ENCODE peak calls at places on chromosomes 3 and 15, in nine cellular contexts. One of them, this sample, is unnamed.
A peak's percentile ranks its signal among the peaks of the same experiment; 100 is the strongest.

GRCh38 chr3:64291956-64292355 is 66.7 kb upstream of the PRICKLE2 start:
- DNase-seq in neural crest cell: no peak
- DNase-seq in activated CD4-positive, alpha-beta T cell treated with anti-CD3 and anti-CD28 coated beads, Interleukin-2, amount 50 U/mL, for 24 hours: no peak
- DNase-seq in left cardiac atrium: no peak
- DNase-seq in caudate nucleus: no peak
- DNase-seq in NCI-H446: no peak
- DNase-seq in effector memory CD4-positive, alpha-beta T cell: no peak
- DNase-seq in testis: no peak
- DNase-seq in iris pigment epithelial cell: peak; percentile 93
- DNase-seq in this sample: no peak

GRCh38 chr15:37372064-37372463 is 271.7 kb upstream of the MEIS2 start:
- DNase-seq in neural crest cell: no peak
- DNase-seq in activated CD4-positive, alpha-beta T cell treated with anti-CD3 and anti-CD28 coated beads, Interleukin-2, amount 50 U/mL, for 24 hours: no peak
- DNase-seq in left cardiac atrium: no peak
- DNase-seq in caudate nucleus: no peak
- DNase-seq in NCI-H446: no peak
- DNase-seq in effector memory CD4-positive, alpha-beta T cell: no peak
- DNase-seq in testis: no peak
- DNase-seq in iris pigment epithelial cell: no peak
- DNase-seq in this sample: no peak

GRCh38 chr15:82040395-82040794 is 5.4 kb downstream of the MEX3B start:
- DNase-seq in neural crest cell: no peak
- DNase-seq in activated CD4-positive, alpha-beta T cell treated with anti-CD3 and anti-CD28 coated beads, Interleukin-2, amount 50 U/mL, for 24 hours: no peak
- DNase-seq in left cardiac atrium: no peak
- DNase-seq in caudate nucleus: no peak
- DNase-seq in NCI-H446: no peak
- DNase-seq in effector memory CD4-positive, alpha-beta T cell: no peak
- DNase-seq in testis: peak; percentile 66
- DNase-seq in iris pigment epithelial cell: no peak
- DNase-seq in this sample: no peak

GRCh38 chr15:39580630-39581500 is at the start of gene THBS1:
- DNase-seq in neural crest cell: peak; percentile 68
- DNase-seq in activated CD4-positive, alpha-beta T cell treated with anti-CD3 and anti-CD28 coated beads, Interleukin-2, amount 50 U/mL, for 24 hours: no peak
- DNase-seq in left cardiac atrium: peak; percentile 96
- DNase-seq in caudate nucleus: no peak
- DNase-seq in NCI-H446: no peak
- DNase-seq in effector memory CD4-positive, alpha-beta T cell: peak; percentile 14
- DNase-seq in testis: peak; percentile 67
- DNase-seq in iris pigment epithelial cell: peak; percentile 92
- DNase-seq in this sample: peak; percentile 24

GRCh38 chr3:104521606-104522336 is 844.9 kb upstream of the ALCAM start:
- DNase-seq in neural crest cell: no peak
- DNase-seq in activated CD4-positive, alpha-beta T cell treated with anti-CD3 and anti-CD28 coated beads, Interleukin-2, amount 50 U/mL, for 24 hours: no peak
- DNase-seq in left cardiac atrium: no peak
- DNase-seq in caudate nucleus: no peak
- DNase-seq in NCI-H446: no peak
- DNase-seq in effector memory CD4-positive, alpha-beta T cell: no peak
- DNase-seq in testis: no peak
- DNase-seq in iris pigment epithelial cell: no peak
- DNase-seq in this sample: peak; percentile 79

GRCh38 chr3:61250784-61251173 is 473 bp downstream of the FHIT start:
- DNase-seq in neural crest cell: peak; percentile 2
- DNase-seq in activated CD4-positive, alpha-beta T cell treated with anti-CD3 and anti-CD28 coated beads, Interleukin-2, amount 50 U/mL, for 24 hours: no peak
- DNase-seq in left cardiac atrium: peak; percentile 36
- DNase-seq in caudate nucleus: no peak
- DNase-seq in NCI-H446: no peak
- DNase-seq in effector memory CD4-positive, alpha-beta T cell: no peak
- DNase-seq in testis: peak; percentile 68
- DNase-seq in iris pigment epithelial cell: no peak
- DNase-seq in this sample: no peak

GRCh38 chr15:68265674-68266073 is 11.9 kb upstream of the FEM1B start:
- DNase-seq in neural crest cell: no peak
- DNase-seq in activated CD4-positive, alpha-beta T cell treated with anti-CD3 and anti-CD28 coated beads, Interleukin-2, amount 50 U/mL, for 24 hours: no peak
- DNase-seq in left cardiac atrium: no peak
- DNase-seq in caudate nucleus: no peak
- DNase-seq in NCI-H446: no peak
- DNase-seq in effector memory CD4-positive, alpha-beta T cell: no peak
- DNase-seq in testis: no peak
- DNase-seq in iris pigment epithelial cell: no peak
- DNase-seq in this sample: no peak

GRCh38 chr15:34847598-34847997 is 52.2 kb upstream of the ACTC1 start:
- DNase-seq in neural crest cell: no peak
- DNase-seq in activated CD4-positive, alpha-beta T cell treated with anti-CD3 and anti-CD28 coated beads, Interleukin-2, amount 50 U/mL, for 24 hours: no peak
- DNase-seq in left cardiac atrium: no peak
- DNase-seq in caudate nucleus: no peak
- DNase-seq in NCI-H446: no peak
- DNase-seq in effector memory CD4-positive, alpha-beta T cell: no peak
- DNase-seq in testis: no peak
- DNase-seq in iris pigment epithelial cell: peak; percentile 33
- DNase-seq in this sample: no peak

GRCh38 chr3:191882289-191882688 is 421.3 kb downstream of the PYDC2 start:
- DNase-seq in neural crest cell: no peak
- DNase-seq in activated CD4-positive, alpha-beta T cell treated with anti-CD3 and anti-CD28 coated beads, Interleukin-2, amount 50 U/mL, for 24 hours: no peak
- DNase-seq in left cardiac atrium: no peak
- DNase-seq in caudate nucleus: no peak
- DNase-seq in NCI-H446: no peak
- DNase-seq in effector memory CD4-positive, alpha-beta T cell: no peak
- DNase-seq in testis: no peak
- DNase-seq in iris pigment epithelial cell: peak; percentile 16
- DNase-seq in this sample: no peak

GRCh38 chr15:81297147-81297572 is 26.8 kb downstream of the STARD5 start:
- DNase-seq in neural crest cell: no peak
- DNase-seq in activated CD4-positive, alpha-beta T cell treated with anti-CD3 and anti-CD28 coated beads, Interleukin-2, amount 50 U/mL, for 24 hours: no peak
- DNase-seq in left cardiac atrium: peak; percentile 43
- DNase-seq in caudate nucleus: no peak
- DNase-seq in NCI-H446: no peak
- DNase-seq in effector memory CD4-positive, alpha-beta T cell: no peak
- DNase-seq in testis: no peak
- DNase-seq in iris pigment epithelial cell: peak; percentile 26
- DNase-seq in this sample: no peak

GRCh38 chr3:29597376-29598008 is 316.6 kb downstream of the RBMS3 start:
- DNase-seq in neural crest cell: no peak
- DNase-seq in activated CD4-positive, alpha-beta T cell treated with anti-CD3 and anti-CD28 coated beads, Interleukin-2, amount 50 U/mL, for 24 hours: no peak
- DNase-seq in left cardiac atrium: no peak
- DNase-seq in caudate nucleus: no peak
- DNase-seq in NCI-H446: no peak
- DNase-seq in effector memory CD4-positive, alpha-beta T cell: no peak
- DNase-seq in testis: no peak
- DNase-seq in iris pigment epithelial cell: peak; percentile 45
- DNase-seq in this sample: no peak

GRCh38 chr3:7657214-7658112 is 796.5 kb downstream of the GRM7 start:
- DNase-seq in neural crest cell: no peak
- DNase-seq in activated CD4-positive, alpha-beta T cell treated with anti-CD3 and anti-CD28 coated beads, Interleukin-2, amount 50 U/mL, for 24 hours: no peak
- DNase-seq in left cardiac atrium: no peak
- DNase-seq in caudate nucleus: no peak
- DNase-seq in NCI-H446: no peak
- DNase-seq in effector memory CD4-positive, alpha-beta T cell: no peak
- DNase-seq in testis: no peak
- DNase-seq in iris pigment epithelial cell: no peak
- DNase-seq in this sample: no peak

GRCh38 chr3:26622634-26623408 is at the start of gene LRRC3B:
- DNase-seq in neural crest cell: peak; percentile 48
- DNase-seq in activated CD4-positive, alpha-beta T cell treated with anti-CD3 and anti-CD28 coated beads, Interleukin-2, amount 50 U/mL, for 24 hours: no peak
- DNase-seq in left cardiac atrium: no peak
- DNase-seq in caudate nucleus: no peak
- DNase-seq in NCI-H446: no peak
- DNase-seq in effector memory CD4-positive, alpha-beta T cell: no peak
- DNase-seq in testis: no peak
- DNase-seq in iris pigment epithelial cell: no peak
- DNase-seq in this sample: no peak